ENCODE peak calls at places on chromosomes 4 and X, in six cellular contexts. N is HepG2, H is upper lobe of left lung, C is GM12878, D is HCT116, G is K562. L is an unnamed sample.

GRCh38 chr4:26858947-26859401 is 1.7 kb upstream of the STIM2 start:
- ATAC-seq in N (no peak), H (no peak), C (no peak), D (no peak), G (no peak), L (no peak)

GRCh38 chr4:67483868-67484602 is 61.3 kb downstream of the CENPC start:
- ATAC-seq in N (no peak), H (no peak), C (no peak), D (no peak), G (peak; percentile 59), L (no peak)

GRCh38 chr4:15928883-15929282 is 9.7 kb downstream of the FGFBP1 start:
- ATAC-seq in N (no peak), H (peak; percentile 43), C (no peak), D (no peak), G (no peak), L (no peak)

GRCh38 chr4:139950568-139950967 is 203.4 kb downstream of the MAML3 start:
- ATAC-seq in N (no peak), H (peak; percentile 67), C (peak; percentile 97), D (no peak), G (no peak), L (no peak)

GRCh38 chr4:157572951-157573350 is 352.4 kb downstream of the GRIA2 start:
- ATAC-seq in N (no peak), H (no peak), C (no peak), D (no peak), G (no peak), L (no peak)

GRCh38 chrX:153739754-153740486 is 15.3 kb downstream of the ABCD1 start:
- ATAC-seq in N (no peak), H (peak; percentile 62), C (no peak), D (no peak), G (no peak), L (no peak)

GRCh38 chr4:52588097-52588496 is 71.0 kb downstream of the USP46 start:
- ATAC-seq in N (peak; percentile 96), H (peak; percentile 54), C (peak; percentile 92), D (peak; percentile 87), G (peak; percentile 90), L (peak; percentile 41)

GRCh38 chrX:54843050-54843449 is 35.5 kb downstream of the MAGED2 start:
- ATAC-seq in N (no peak), H (no peak), C (no peak), D (no peak), G (no peak), L (no peak)

GRCh38 chr4:168744021-168744420 is 247.2 kb downstream of the PALLD start:
- ATAC-seq in N (no peak), H (no peak), C (peak; percentile 42), D (no peak), G (no peak), L (no peak)

GRCh38 chr4:118904935-118905334 is 16.3 kb downstream of the SYNPO2 start:
- ATAC-seq in N (no peak), H (no peak), C (no peak), D (no peak), G (peak; percentile 57), L (peak; percentile 32)

GRCh38 chr4:185115827-185116232 is 27.2 kb upstream of the SLC25A4 start:
- ATAC-seq in N (peak; percentile 99), H (peak; percentile 75), C (no peak), D (no peak), G (peak; percentile 95), L (peak; percentile 46)

GRCh38 chr4:41268721-41269517 is 12.2 kb downstream of the UCHL1 start:
- ATAC-seq in N (no peak), H (no peak), C (no peak), D (no peak), G (no peak), L (no peak)

GRCh38 chrX:110044531-110045249 is 41.8 kb downstream of the TMEM164 start:
- ATAC-seq in N (no peak), H (no peak), C (no peak), D (no peak), G (no peak), L (no peak)

GRCh38 chrX:1592128-1592862 is 891 bp downstream of the AKAP17A start:
- ATAC-seq in N (peak; percentile 58), H (peak; percentile 52), C (peak; percentile 66), D (peak; percentile 26), G (peak; percentile 75), L (no peak)

GRCh38 chrX:1592863-1593201 is 1.4 kb downstream of the AKAP17A start:
- ATAC-seq in N (peak; percentile 31), H (peak; percentile 5), C (peak; percentile 23), D (no peak), G (peak; percentile 56), L (no peak)

GRCh38 chrX:1589356-1590130 is 1.9 kb upstream of the AKAP17A start:
- ATAC-seq in N (no peak), H (no peak), C (no peak), D (no peak), G (no peak), L (no peak)

GRCh38 chrX:1591863-1592127 is 391 bp downstream of the AKAP17A start:
- ATAC-seq in N (no peak), H (no peak), C (no peak), D (no peak), G (no peak), L (no peak)

GRCh38 chrX:1591102-1591862 is at the start of gene AKAP17A:
- ATAC-seq in N (peak; percentile 82), H (peak; percentile 93), C (peak; percentile 84), D (peak; percentile 86), G (peak; percentile 96), L (peak; percentile 99)
- TF ChIP-seq POLR2A in N (peak; percentile 49), H (no peak), C (peak; percentile 90), D (no peak), G (no peak), L (peak; percentile 80)

GRCh38 chr4:62526671-62527070 is 1326.5 kb downstream of the ADGRL3 start:
- ATAC-seq in N (no peak), H (no peak), C (no peak), D (no peak), G (no peak), L (no peak)
- TF ChIP-seq POLR2AphosphoS5 in N (no peak), H (no peak), C (no peak), D (no peak), G (no peak), L (no peak)

DNA sequence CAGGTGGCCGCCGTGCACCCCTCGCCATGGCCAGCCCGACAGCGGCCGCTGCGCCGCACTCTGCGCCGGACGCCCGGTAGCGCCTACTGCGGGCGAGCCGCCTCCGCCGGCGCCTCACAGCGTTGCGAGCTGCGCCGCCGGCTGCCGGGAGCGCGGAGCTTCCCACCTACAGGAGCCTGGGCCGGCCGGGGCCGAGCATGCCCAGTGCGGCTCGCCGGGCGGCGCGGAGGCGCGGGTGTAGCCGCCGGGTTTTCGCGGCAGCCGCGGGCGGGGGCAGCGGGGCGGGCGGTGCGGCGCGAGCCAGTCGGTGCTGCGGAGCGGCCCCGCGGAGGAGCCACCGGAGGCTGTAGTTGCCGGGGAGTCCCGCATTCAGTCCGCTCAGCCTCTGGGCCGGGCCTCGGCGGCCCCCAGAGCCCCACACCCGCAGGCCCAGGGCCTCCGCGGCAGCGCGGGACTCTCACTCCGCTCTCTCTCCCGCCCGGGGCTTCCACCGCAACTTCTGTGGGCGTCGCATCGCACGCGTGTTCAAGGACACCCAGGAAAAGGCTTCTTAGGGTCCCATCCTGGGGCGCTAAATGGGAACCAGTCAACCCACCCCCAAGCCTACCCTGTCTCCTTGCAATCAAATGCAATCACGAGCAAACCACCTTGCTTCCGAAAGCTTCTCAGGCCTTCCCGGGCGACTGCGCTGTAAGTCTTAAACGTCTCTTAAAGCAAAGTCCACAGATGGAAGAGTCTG is at the start of gene MFAP3L:
- ATAC-seq in N (peak; percentile 97), H (peak; percentile 92), C (peak; percentile 91), D (peak; percentile 86), G (peak; percentile 97), L (peak; percentile 91)
- TF ChIP-seq POLR2A in N (peak; percentile 77), H (peak; percentile 41), C (peak; percentile 58), D (peak; percentile 50), G (peak; percentile 61), L (peak; percentile 73)

GRCh38 chrX:48835524-48836329 is at the start of gene PCSK1N:
- ATAC-seq in N (peak; percentile 82), H (no peak), C (no peak), D (no peak), G (no peak), L (no peak)
- TF ChIP-seq POLR2AphosphoS5 in N (no peak), H (no peak), C (no peak), D (no peak), G (no peak), L (no peak)

DNA sequence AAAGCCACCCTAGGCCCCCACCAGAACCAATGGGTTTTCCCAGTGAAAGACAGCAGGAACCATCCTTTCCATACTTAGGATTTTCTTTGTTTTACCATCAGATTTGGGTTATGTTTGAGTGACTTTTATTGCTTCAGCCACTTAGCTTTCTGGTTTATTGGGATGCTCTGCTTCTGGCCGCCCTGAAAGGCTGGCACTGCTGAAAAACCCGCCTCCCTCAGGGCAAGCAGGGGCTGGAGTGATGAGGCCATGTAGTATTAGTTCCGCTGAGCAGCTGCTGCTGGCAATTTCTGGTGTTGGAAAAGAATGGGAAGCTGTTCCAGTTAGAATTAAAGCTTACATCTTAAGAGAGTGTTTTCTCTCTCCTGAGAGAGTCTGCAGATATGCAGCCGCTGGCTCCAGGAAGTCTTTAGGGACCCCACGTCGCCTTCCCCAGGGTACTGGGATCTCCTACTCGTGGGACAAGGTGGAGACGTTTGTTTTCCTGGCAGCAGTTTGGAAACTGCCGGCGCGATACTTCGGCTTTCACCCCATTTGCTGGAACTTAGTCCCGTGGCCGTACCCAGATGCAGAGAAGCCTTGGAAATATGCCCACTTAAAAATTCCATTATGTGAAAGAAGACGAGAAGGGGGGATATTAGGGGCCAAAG is 72.4 kb downstream of the TMEM131L start:
- ATAC-seq in N (no peak), H (peak; percentile 39), C (no peak), D (no peak), G (no peak), L (peak; percentile 47)
- TF ChIP-seq POLR2A in N (no peak), H (no peak), C (no peak), D (no peak), G (no peak), L (no peak)

DNA sequence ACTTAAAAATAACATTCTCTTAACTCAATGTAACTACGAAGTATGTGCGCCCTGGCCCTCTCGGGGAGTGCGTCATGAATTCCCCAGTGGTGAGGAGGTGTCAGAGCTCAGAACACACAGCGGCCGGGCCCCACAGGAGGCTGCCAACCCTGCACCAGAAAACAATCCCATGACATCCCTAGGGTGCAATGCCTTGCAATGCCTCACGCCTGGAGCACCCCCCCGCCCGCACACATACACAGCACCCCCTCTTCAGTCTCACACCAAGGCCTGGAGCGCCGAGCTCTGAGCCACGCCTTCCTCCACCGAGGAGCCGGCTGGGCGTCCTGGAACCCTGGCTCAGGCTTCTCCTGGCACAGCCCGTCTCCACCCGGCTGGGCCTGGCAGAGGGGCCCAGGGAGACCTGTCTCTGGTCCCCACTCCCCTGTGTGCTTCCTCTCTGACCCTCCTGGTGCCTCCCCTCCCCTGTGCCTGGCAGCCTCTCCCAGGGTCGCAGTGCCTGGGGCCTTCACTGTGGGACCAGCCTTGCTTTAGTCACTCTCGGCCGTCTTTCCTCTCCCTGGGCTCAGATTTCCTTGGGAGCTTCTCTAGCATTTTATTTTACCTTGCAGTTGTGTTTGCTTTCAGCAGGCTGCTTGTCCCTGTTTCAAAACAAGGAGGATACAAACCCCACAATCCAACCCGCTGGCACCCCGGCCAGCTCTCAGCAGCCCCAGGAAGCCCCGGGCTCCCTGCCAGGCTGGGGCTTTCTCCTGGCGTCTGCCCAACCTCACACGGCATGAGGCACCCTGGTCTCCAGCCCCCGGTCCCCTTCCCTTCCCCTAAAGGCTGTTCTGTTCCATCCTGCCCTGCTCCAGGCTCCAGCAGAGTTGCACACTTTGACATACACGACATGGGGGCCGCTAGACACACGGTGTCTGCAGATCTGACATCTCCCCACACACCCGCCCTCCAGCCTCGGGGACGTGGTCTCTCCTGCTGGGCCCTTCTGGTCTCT is 108.0 kb upstream of the ADRA2C start:
- ATAC-seq in N (no peak), H (peak; percentile 8), C (no peak), D (no peak), G (no peak), L (peak; percentile 44)
- TF ChIP-seq POLR2AphosphoS5 in N (no peak), H (no peak), C (no peak), D (no peak), G (no peak), L (peak; percentile 51)